ENCODE peak calls at places on chromosome 2, in five cellular contexts. H is SK-N-SH, V is HT-29, E is HTR-8/SVneo, I is H4. F is an unnamed sample.

GRCh38 chr2:23924589-23925359 is 2.1 kb downstream of the ATAD2B start:
- DNase-seq in H (no peak), V (no peak), E (no peak), I (no peak), F (no peak)

GRCh38 chr2:210617732-210618330 is 61.4 kb downstream of the CPS1 start:
- DNase-seq in H (peak; percentile 55), V (peak; percentile 48), E (peak; percentile 14), I (peak; percentile 35), F (peak; percentile 48)

GRCh38 chr2:74597456-74597855 is 42.9 kb downstream of the DOK1 start:
- DNase-seq in H (peak; percentile 31), V (no peak), E (no peak), I (no peak), F (no peak)

GRCh38 chr2:60157283-60157682 is 396.2 kb downstream of the BCL11A start:
- DNase-seq in H (no peak), V (no peak), E (no peak), I (no peak), F (no peak)

GRCh38 chr2:84417453-84417852 is 41.6 kb downstream of the SUCLG1 start:
- DNase-seq in H (no peak), V (no peak), E (no peak), I (no peak), F (no peak)

GRCh38 chr2:30275256-30275655 is 43.9 kb downstream of the LBH start:
- DNase-seq in H (no peak), V (no peak), E (no peak), I (no peak), F (no peak)

GRCh38 chr2:148730085-148730484 is 85.5 kb downstream of the EPC2 start:
- DNase-seq in H (no peak), V (no peak), E (no peak), I (no peak), F (no peak)

GRCh38 chr2:105872142-105872728 is 127.5 kb downstream of the NCK2 start:
- DNase-seq in H (no peak), V (no peak), E (no peak), I (no peak), F (no peak)

GRCh38 chr2:226117506-226118065 is 682.0 kb downstream of the IRS1 start:
- DNase-seq in H (no peak), V (no peak), E (no peak), I (no peak), F (no peak)

GRCh38 chr2:181308731-181309130 is 148.5 kb upstream of the ITGA4 start:
- DNase-seq in H (no peak), V (no peak), E (no peak), I (no peak), F (no peak)

GRCh38 chr2:127735537-127736399 is 34.5 kb downstream of the SFT2D3 start:
- DNase-seq in H (no peak), V (peak; percentile 33), E (no peak), I (no peak), F (no peak)

GRCh38 chr2:183081908-183082307 is 3.4 kb downstream of the DUSP19 start:
- DNase-seq in H (no peak), V (no peak), E (no peak), I (peak; percentile 14), F (no peak)

GRCh38 chr2:1611886-1612285 is 132.4 kb downstream of the PXDN start:
- DNase-seq in H (no peak), V (no peak), E (no peak), I (no peak), F (no peak)

GRCh38 chr2:9463698-9464034 is 10.7 kb upstream of the IAH1 start:
- DNase-seq in H (no peak), V (no peak), E (no peak), I (peak; percentile 19), F (no peak)

GRCh38 chr2:177771191-177771590 is 301.4 kb downstream of the PDE11A start:
- DNase-seq in H (no peak), V (no peak), E (no peak), I (no peak), F (no peak)

GRCh38 chr2:96306370-96306769 is 1.0 kb upstream of the SNRNP200 start:
- DNase-seq in H (no peak), V (no peak), E (no peak), I (no peak), F (no peak)

GRCh38 chr2:231370749-231371429 is 24.6 kb upstream of the B3GNT7 start:
- DNase-seq in H (no peak), V (no peak), E (no peak), I (no peak), F (no peak)

GRCh38 chr2:214934006-214934405 is 124.5 kb upstream of the BARD1 start:
- DNase-seq in H (no peak), V (no peak), E (no peak), I (no peak), F (no peak)

GRCh38 chr2:134170269-134170668 is 83.6 kb upstream of the MGAT5 start:
- DNase-seq in H (no peak), V (no peak), E (no peak), I (no peak), F (no peak)

GRCh38 chr2:191929288-191929687 is 82.4 kb upstream of the CAVIN2 start:
- DNase-seq in H (no peak), V (no peak), E (no peak), I (no peak), F (no peak)

GRCh38 chr2:176642074-176642473 is 372.8 kb downstream of the MTX2 start:
- DNase-seq in H (no peak), V (no peak), E (peak; percentile 34), I (no peak), F (no peak)

GRCh38 chr2:11612553-11613215 is 57.3 kb downstream of the NTSR2 start:
- DNase-seq in H (no peak), V (no peak), E (no peak), I (no peak), F (no peak)

GRCh38 chr2:36562245-36562644 is 35.7 kb downstream of the FEZ2 start:
- DNase-seq in H (no peak), V (peak; percentile 40), E (no peak), I (no peak), F (no peak)

GRCh38 chr2:120908314-120908975 is 172.8 kb downstream of the GLI2 start:
- DNase-seq in H (no peak), V (no peak), E (no peak), I (peak; percentile 41), F (no peak)

GRCh38 chr2:17800219-17800618 is 16.0 kb upstream of the MSGN1 start:
- DNase-seq in H (no peak), V (no peak), E (no peak), I (no peak), F (no peak)

GRCh38 chr2:218615868-218616315 is 8.2 kb downstream of the PLCD4 start:
- DNase-seq in H (no peak), V (no peak), E (no peak), I (no peak), F (no peak)

GRCh38 chr2:28269019-28269784 is 123.5 kb upstream of the FOSL2 start:
- DNase-seq in H (peak; percentile 56), V (peak; percentile 89), E (peak; percentile 42), I (peak; percentile 76), F (no peak)

GRCh38 chr2:29527947-29528346 is 393.4 kb downstream of the ALK start:
- DNase-seq in H (no peak), V (no peak), E (no peak), I (no peak), F (no peak)

GRCh38 chr2:70977605-70978205 is 725 bp upstream of the ANKRD53 start:
- DNase-seq in H (peak; percentile 7), V (peak; percentile 45), E (no peak), I (no peak), F (no peak)

GRCh38 chr2:65370387-65371093 is 61.9 kb downstream of the SPRED2 start:
- DNase-seq in H (no peak), V (no peak), E (no peak), I (peak; percentile 39), F (no peak)

GRCh38 chr2:211931314-211931713 is 607.3 kb downstream of the ERBB4 start:
- DNase-seq in H (no peak), V (no peak), E (no peak), I (no peak), F (no peak)

GRCh38 chr2:221716434-221717303 is 144.6 kb upstream of the EPHA4 start:
- DNase-seq in H (no peak), V (peak; percentile 54), E (no peak), I (peak; percentile 21), F (no peak)

GRCh38 chr2:218006741-218007140 is 3.9 kb upstream of the TNS1 start:
- DNase-seq in H (no peak), V (no peak), E (no peak), I (no peak), F (no peak)

F was measured in WERI-Rb-1.